ENCODE peak calls at places on chromosome 19, in five cellular contexts. V is GM23338, O is astrocyte, A is neural progenitor cell, U is PC-9. H is an unnamed sample.

GRCh38 chr19:18093439-18094161 is 4.0 kb upstream of the MAST3 start:
- DNase-seq in V (peak), O (no peak), A (no peak), U (peak), H (no peak)

GRCh38 chr19:42657551-42657950 is 62.8 kb upstream of the CEACAM8 start:
- DNase-seq in V (no peak), O (peak), A (no peak), U (no peak), H (no peak)

GRCh38 chr19:17869114-17869608 is 2.6 kb upstream of the SLC5A5 start:
- DNase-seq in V (peak), O (no peak), A (no peak), U (no peak), H (no peak)

GRCh38 chr19:47381653-47382279 is 32.7 kb downstream of the DHX34 start:
- DNase-seq in V (no peak), O (no peak), A (no peak), U (no peak), H (no peak)

GRCh38 chr19:6424939-6425731 is 524 bp upstream of the KHSRP start:
- DNase-seq in V (peak), O (peak), A (peak), U (peak), H (peak)

GRCh38 chr19:58570770-58571574 is 2.2 kb downstream of the MZF1 start:
- DNase-seq in V (no peak), O (no peak), A (no peak), U (no peak), H (no peak)

GRCh38 chr19:35332817-35333216 is 3.8 kb downstream of the CD22 start:
- DNase-seq in V (peak), O (no peak), A (no peak), U (no peak), H (no peak)

GRCh38 chr19:11496391-11497163 is 9.1 kb downstream of the ZNF653 start:
- DNase-seq in V (peak), O (peak), A (peak), U (peak), H (peak)

GRCh38 chr19:21698215-21698614 is 69.2 kb downstream of the ZNF100 start:
- DNase-seq in V (peak), O (peak), A (peak), U (peak), H (no peak)

GRCh38 chr19:33809960-33810359 is 13.3 kb downstream of the KCTD15 start:
- DNase-seq in V (no peak), O (no peak), A (no peak), U (no peak), H (no peak)

GRCh38 chr19:10102787-10103236 is 334 bp upstream of the ANGPTL6 start:
- DNase-seq in V (no peak), O (no peak), A (no peak), U (no peak), H (no peak)

DNA sequence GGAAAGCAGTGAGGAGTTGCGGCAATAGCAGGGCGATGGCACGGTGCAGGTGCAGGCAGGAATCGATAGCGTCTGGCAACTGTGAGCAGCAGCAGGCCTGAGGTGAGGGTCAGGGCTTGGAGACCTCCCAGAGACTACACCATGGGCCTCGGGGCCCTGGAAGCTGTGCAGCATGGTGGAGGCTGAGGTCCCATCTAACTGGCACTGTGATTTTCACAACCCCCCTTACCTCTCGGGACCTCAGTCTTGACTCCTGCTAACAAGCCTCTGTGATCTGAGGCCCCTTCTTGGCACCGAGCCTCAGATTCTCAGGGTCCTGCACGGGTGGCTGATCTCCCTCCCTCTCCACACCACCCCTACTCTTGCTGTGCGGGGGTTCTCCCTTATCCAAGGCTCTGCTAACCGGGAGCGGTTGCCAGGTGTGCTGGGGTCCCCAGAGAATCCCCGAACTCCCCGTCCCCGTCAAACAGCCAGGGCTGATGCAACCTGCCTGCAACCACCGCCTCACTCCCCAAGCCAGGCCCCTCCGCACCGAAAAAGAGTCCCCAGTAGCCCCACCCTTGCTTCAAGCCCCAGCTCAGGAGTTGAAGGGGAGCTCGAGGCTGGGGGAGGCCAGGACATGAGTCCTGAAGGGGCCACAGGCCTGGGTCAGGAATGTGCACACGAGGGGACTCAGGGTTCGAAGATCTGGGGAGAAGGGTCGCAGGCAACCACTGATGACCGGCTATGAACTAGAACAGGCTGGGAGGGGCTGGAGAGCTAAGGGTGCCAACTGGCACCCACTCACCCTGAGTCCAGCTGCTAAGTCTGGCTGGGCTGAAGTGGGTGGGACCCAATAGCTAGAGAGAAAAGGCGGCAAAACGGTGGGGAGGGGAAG is 4.8 kb upstream of the ATF5 start:
- DNase-seq in V (no peak), O (no peak), A (no peak), U (no peak), H (no peak)
- H3K4me2 ChIP-seq in V (no peak), O (no peak), A (no peak), U (no peak), H (no peak)

DNA sequence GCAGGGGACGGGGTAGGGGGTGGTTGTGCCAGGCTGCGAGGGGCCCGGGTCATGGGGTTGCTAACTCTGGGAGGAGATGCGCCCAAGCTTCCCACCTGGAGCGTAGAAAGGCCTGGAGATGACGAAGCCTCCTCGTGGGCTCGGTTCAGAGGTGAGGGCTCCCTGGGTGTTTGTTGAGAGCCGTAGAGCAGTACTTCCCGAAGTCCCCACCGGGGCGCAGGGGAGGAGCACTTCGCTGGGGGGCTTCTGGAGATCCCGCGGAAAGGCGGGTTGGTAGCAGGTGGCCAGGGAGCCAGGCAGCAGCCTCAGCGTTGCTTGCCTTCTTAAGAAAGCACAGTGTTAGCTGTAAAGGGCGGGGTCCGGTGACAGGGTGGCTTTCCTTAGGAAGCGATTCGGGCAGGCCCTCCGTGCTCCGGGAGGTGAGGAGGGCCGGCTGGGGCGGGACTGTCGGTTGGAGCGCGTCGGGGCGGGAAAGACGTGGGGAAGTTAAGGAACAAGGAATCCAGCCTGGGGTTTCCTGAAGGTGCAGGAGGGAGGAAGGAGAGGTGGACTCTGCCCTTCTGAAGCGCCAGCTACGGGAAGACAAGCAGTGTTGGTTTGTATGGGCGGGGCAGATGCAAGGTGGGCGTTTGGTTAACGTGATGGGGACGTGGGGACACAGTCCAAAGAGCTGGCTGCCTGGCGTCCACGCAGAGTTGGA is 3.3 kb downstream of the VSTM2B start:
- DNase-seq in V (peak), O (no peak), A (peak), U (no peak), H (no peak)
- TF ChIP-seq EZH2 in V (peak), O (peak), A (peak), U (no peak), H (no peak)

GRCh38 chr19:4985551-4985991 is 16.7 kb downstream of the KDM4B start:
- DNase-seq in V (no peak), O (no peak), A (no peak), U (no peak), H (no peak)
- H3K27ac ChIP-seq in V (no peak), O (no peak), A (no peak), U (no peak), H (no peak)

DNA sequence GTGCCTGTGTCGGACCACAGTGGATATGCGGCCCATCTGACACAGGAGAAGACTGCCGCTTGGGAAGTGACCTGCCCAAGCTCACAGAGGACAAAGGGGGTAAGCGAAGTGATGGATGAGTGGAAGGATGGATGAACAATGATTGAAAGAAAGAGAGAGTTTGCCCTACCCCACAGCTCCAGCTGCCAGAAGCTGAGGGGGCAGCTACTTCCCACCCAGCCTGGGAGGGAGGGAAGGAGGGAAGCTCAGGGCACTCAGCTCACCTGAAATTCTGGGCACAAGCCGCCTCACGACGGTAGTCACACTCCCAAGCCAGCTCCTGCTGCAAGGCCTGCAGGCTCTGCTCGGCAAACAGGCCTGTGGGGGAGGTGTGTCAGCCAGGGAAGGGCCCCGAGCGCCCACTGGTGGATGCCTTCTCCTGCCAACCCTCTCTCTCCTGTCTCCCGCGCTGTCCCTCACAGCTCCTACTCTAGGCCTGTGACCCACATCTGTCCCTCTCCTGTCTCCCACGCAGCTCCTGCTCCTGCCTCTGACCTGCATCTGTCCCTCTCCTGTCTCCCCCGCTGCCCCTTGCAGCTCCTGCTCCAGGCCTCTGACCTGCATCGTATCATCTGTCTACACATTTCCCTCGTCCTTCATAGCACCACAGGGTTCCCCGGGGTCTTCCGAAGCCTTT is 12.0 kb upstream of the NUMBL start:
- DNase-seq in V (peak), O (no peak), A (peak), U (no peak), H (no peak)
- H3K4me2 ChIP-seq in V (no peak), O (no peak), A (no peak), U (no peak), H (no peak)

GRCh38 chr19:4198467-4199126 is 16.1 kb downstream of the ANKRD24 start:
- DNase-seq in V (peak), O (no peak), A (no peak), U (no peak), H (no peak)
- TF ChIP-seq EZH2 in V (no peak), O (no peak), A (peak), U (no peak), H (no peak)

DNA sequence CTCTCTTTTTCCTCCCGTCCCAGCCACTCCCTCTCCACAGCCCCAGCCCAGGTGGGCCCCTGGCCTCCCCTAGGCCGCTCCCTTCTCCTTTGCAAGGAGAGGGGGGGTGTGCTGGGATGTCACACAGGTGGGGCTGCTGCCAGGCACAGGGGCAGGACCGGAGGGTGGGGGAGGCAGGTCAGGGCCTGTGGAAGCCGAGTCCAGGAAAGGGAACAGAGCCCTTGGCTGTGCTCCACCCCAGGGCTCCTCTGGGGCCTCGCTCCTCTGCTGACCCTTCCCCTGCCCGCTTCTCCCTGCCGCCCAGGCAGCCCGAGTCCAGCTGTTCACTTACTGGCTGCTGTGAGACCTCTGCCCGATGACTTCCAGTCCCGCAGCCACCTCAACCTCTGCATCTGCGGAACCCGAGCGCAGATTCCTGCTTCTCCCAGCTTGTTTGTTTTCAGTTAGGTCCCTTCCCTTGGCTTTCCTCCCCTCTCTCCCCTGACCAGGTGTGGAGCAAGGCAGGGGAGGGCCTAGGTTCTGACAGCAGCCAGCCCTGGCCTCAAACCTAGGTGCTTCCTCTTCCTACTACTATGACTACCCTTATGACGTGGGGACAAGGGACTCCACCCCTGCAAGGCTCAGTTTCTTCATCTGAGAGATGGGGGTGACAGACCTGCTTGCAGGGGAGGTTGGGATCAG is 850 bp upstream of the KLK11 start:
- DNase-seq in V (no peak), O (no peak), A (no peak), U (peak), H (no peak)
- H3K27ac ChIP-seq in V (no peak), O (no peak), A (no peak), U (no peak), H (no peak)

DNA sequence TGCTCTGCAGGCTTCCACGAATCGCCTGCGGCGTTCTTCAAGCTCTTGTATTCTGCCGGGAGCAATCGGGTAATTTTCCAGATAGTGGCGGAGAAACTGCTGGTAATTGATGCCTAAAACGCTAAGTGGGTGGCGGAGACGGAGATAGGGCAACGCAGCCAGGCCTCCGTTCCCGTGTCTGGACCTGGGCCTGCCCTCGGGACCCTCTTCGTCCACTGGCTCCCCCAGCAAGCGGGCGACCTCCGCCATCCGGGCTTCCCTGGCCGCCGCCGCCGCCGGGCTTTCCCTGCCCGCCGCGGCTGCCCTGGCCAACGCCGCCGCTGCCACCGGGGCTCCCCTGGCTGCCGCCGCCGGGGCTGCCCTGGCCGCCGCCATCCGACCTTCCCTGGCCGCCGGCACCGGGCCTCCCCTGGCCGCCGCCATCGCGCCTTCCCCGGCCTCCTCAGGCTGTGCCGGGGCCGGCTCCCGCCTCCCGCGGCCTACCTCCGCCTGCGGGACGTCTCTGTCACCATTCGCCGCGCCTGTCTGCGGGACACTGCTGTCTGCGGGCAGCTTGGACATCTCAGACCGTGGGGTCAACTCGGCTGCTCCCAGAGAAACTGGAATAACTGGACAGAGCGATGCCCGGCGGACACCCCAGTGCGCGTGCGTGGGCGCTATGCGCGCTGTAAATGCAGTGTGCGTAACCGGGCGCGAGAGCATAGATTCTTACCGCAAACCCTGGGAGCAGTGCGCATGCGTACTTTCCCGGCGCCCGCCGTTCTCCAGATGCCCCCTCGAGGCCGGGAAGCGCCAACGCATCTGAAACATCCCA is at the start of gene EID2:
- DNase-seq in V (peak), O (peak), A (peak), U (peak), H (peak)
- H3K4me2 ChIP-seq in V (peak), O (peak), A (peak), U (peak), H (peak)

H was measured in MM.1S.